ENCODE peak calls at places on chromosome 19, in five cellular contexts. J is IMR-90, O is K562, S is HepG2, E is A549. Q is an unnamed sample.

GRCh38 chr19:31821346-31821745 is 472.1 kb upstream of the TSHZ3 start:
- DNase-seq in O (no peak), S (no peak), E (no peak), J (no peak), Q (no peak)

GRCh38 chr19:46109876-46110275 is 14.6 kb downstream of the IGFL3 start:
- DNase-seq in O (no peak), J (no peak), S (no peak), E (no peak), Q (no peak)

GRCh38 chr19:42290523-42291436 is 11.2 kb upstream of the PRR19 start:
- DNase-seq in O (peak), S (peak), E (peak), J (no peak), Q (peak)

GRCh38 chr19:10086032-10086903 is at the start of gene SHFL:
- DNase-seq in E (no peak), J (peak), O (peak), S (peak), Q (peak)

GRCh38 chr19:58558066-58558622 is at the start of gene UBE2M:
- DNase-seq in E (peak), S (no peak), O (peak), J (no peak), Q (no peak)

GRCh38 chr19:46609511-46610412 is 8.6 kb downstream of the CALM3 start:
- DNase-seq in E (no peak), J (no peak), S (no peak), O (peak), Q (no peak)

GRCh38 chr19:10679743-10680142 is 21.5 kb upstream of the QTRT1 start:
- DNase-seq in O (no peak), J (no peak), E (no peak), S (no peak), Q (no peak)

GRCh38 chr19:42252365-42253244 is 2.3 kb downstream of the ERF start:
- DNase-seq in S (no peak), J (peak), O (no peak), E (peak), Q (no peak)

GRCh38 chr19:39998511-39998910 is 1.7 kb downstream of the ZNF546 start:
- DNase-seq in O (no peak), S (no peak), E (no peak), J (peak), Q (no peak)

DNA sequence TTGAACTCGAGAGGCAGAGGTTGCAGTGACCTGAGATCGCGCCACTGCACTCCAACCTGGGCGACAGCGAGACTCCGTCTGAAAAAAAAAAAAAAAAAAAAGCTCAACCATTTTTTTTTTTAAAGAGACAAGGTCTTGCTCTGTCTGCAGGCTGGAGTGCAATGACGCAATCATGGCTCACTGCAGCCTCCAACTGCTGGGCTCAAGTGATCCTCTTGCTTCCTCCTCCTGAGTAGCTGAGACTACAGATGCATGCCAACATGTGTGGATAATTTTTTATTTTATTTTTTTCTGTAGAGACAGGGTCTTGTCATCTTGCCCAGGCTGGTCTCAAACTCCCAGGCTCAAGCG is 10.3 kb downstream of the EHD2 start:
- DNase-seq in S (peak), J (peak), E (peak), O (no peak), Q (no peak)
- TF ChIP-seq MAFK in S (no peak), J (no peak), E (no peak), O (no peak), Q (no peak)

GRCh38 chr19:29610574-29611271 is 4.6 kb downstream of the POP4 start:
- DNase-seq in O (peak), E (peak), J (peak), S (peak), Q (peak)
- TF ChIP-seq MAFK in O (peak), E (no peak), J (no peak), S (no peak), Q (peak)

GRCh38 chr19:11880598-11880997 is 7.0 kb upstream of the ZNF69 start:
- DNase-seq in E (no peak), O (no peak), S (no peak), J (no peak), Q (no peak)

GRCh38 chr19:11887247-11887617 is 350 bp upstream of the ZNF69 start:
- DNase-seq in J (no peak), O (no peak), E (no peak), S (no peak), Q (no peak)

GRCh38 chr19:11881151-11881800 is 6.3 kb upstream of the ZNF69 start:
- DNase-seq in S (peak), E (peak), J (peak), O (peak), Q (peak)
- TF ChIP-seq MAFK in S (no peak), E (no peak), J (no peak), O (no peak), Q (no peak)

GRCh38 chr19:43667524-43668405 is 2.2 kb downstream of the PLAUR start:
- DNase-seq in S (no peak), O (no peak), E (no peak), J (peak), Q (no peak)

GRCh38 chr19:43662487-43662886 is 7.5 kb downstream of the PLAUR start:
- DNase-seq in E (no peak), S (peak), J (no peak), O (no peak), Q (peak)

GRCh38 chr19:43668406-43669158 is 1.4 kb downstream of the PLAUR start:
- DNase-seq in O (peak), E (peak), S (peak), J (peak), Q (peak)

GRCh38 chr19:43660301-43660700 is 9.7 kb downstream of the PLAUR start:
- DNase-seq in S (no peak), J (no peak), O (no peak), E (no peak), Q (no peak)

GRCh38 chr19:43664008-43664407 is 6.0 kb downstream of the PLAUR start:
- DNase-seq in O (no peak), S (no peak), J (no peak), E (no peak), Q (no peak)
- TF ChIP-seq MAFK in O (no peak), S (no peak), J (no peak), E (no peak), Q (no peak)

GRCh38 chr19:2186071-2186846 is 22.5 kb downstream of the DOT1L start:
- DNase-seq in E (no peak), J (peak), S (no peak), O (no peak), Q (no peak)
- TF ChIP-seq MAFK in E (no peak), J (peak), S (no peak), O (no peak), Q (no peak)

GRCh38 chr19:1717200-1717969 is 35.9 kb upstream of the ONECUT3 start:
- DNase-seq in E (no peak), O (no peak), S (no peak), J (no peak), Q (no peak)

GRCh38 chr19:1718382-1719315 is 34.7 kb upstream of the ONECUT3 start:
- DNase-seq in E (no peak), J (no peak), O (peak), S (no peak), Q (no peak)

GRCh38 chr19:1713170-1713569 is 40.1 kb upstream of the ONECUT3 start:
- DNase-seq in O (no peak), J (no peak), E (no peak), S (no peak), Q (no peak)

GRCh38 chr19:1717970-1718264 is 35.4 kb upstream of the ONECUT3 start:
- DNase-seq in O (no peak), J (no peak), S (no peak), E (no peak), Q (no peak)

GRCh38 chr19:1715540-1715939 is 37.8 kb upstream of the ONECUT3 start:
- DNase-seq in S (no peak), O (no peak), E (no peak), J (no peak), Q (no peak)
- TF ChIP-seq MAFK in S (no peak), O (no peak), E (no peak), J (no peak), Q (no peak)

GRCh38 chr19:12767150-12767549 is 8.2 kb downstream of the HOOK2 start:
- DNase-seq in J (no peak), O (no peak), E (no peak), S (no peak), Q (no peak)

GRCh38 chr19:12764698-12765097 is 10.7 kb downstream of the HOOK2 start:
- DNase-seq in O (no peak), E (no peak), J (no peak), S (no peak), Q (no peak)

GRCh38 chr19:12763100-12763499 is 11.5 kb downstream of the BEST2 start:
- DNase-seq in O (no peak), S (no peak), E (no peak), J (no peak), Q (no peak)

GRCh38 chr19:12767666-12768065 is 7.7 kb downstream of the HOOK2 start:
- DNase-seq in E (no peak), S (no peak), J (no peak), O (no peak), Q (no peak)

DNA sequence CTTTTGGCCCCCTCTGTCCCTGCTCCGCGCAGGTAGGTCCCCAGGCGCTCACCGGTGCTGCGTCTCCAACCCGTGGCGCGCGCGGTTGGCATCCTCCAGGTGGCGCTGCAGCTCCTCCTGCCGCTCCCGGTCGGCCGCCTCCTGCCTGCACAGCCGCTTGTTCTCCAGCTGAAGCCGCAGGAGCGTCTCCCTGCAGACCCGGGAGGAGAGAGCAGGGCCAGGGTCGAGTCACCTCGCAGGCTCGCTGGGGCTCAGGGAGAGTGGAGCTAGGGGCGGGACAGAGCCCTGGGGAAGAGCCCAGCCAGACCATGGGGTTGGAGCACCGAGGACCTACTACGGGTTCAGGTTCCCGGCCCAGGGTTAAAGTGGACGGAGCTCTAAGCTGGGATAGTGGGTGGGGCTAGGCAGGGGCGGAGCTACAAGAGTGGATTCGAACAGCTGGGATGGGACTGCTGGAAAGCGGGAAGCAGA is 9.3 kb downstream of the HOOK2 start:
- DNase-seq in E (peak), S (peak), J (peak), O (peak), Q (peak)
- TF ChIP-seq MAFK in E (no peak), S (no peak), J (no peak), O (no peak), Q (no peak)